ENCODE peak calls at places on chromosomes 12 and 14, in ten cellular contexts. T is stimulated activated CD8-positive, alpha-beta memory T cell treated with anti-CD3 and anti-CD28 coated beads, Interleukin-4, amount 100 ng/mL, for 24 hours; X is HEK293T; N is fibroblast of pulmonary artery; M is brain microvascular endothelial cell; L is AG09319; D is activated naive CD4-positive, alpha-beta T cell treated with anti-CD3 and anti-CD28 coated beads, Interleukin-2, amount 50 U/mL, for 16 hours; I is GDM1; B is T-helper 9 cell; S is GOT3. J is an unnamed sample.

GRCh38 chr12:105100207-105100985 is 7.1 kb upstream of the WASHC4 start:
- DNase-seq in T (no peak), M (peak; percentile 55), L (no peak), D (no peak), B (no peak), X (no peak), I (no peak), S (no peak), N (peak; percentile 75), J (no peak)

GRCh38 chr12:42129595-42130204 is 15.0 kb downstream of the GXYLT1 start:
- DNase-seq in D (no peak), T (no peak), S (peak; percentile 45), N (peak; percentile 83), M (peak; percentile 73), L (no peak), B (no peak), X (peak; percentile 45), I (no peak), J (peak; percentile 42)

GRCh38 chr12:10027311-10028099 is 3.0 kb upstream of the CLEC9A start:
- DNase-seq in I (no peak), B (no peak), D (no peak), X (no peak), M (peak; percentile 9), S (no peak), L (no peak), N (peak; percentile 32), T (no peak), J (no peak)

GRCh38 chr14:56666294-56666693 is 86.7 kb downstream of the TMEM260 start:
- DNase-seq in I (no peak), B (no peak), L (no peak), T (no peak), D (no peak), M (no peak), N (no peak), X (no peak), S (no peak), J (no peak)

GRCh38 chr14:22478670-22479069 is 110.4 kb downstream of the DAD1 start:
- DNase-seq in I (no peak), X (peak; percentile 38), B (no peak), T (no peak), M (no peak), S (no peak), D (no peak), N (peak; percentile 61), L (no peak), J (no peak)

GRCh38 chr14:105415481-105416428 is 3.9 kb upstream of the MTA1 start:
- DNase-seq in L (no peak), B (no peak), X (no peak), I (no peak), S (no peak), D (no peak), N (no peak), M (no peak), T (no peak), J (no peak)

GRCh38 chr14:24307575-24308341 is at the start of gene CIDEB:
- DNase-seq in T (peak; percentile 38), L (no peak), D (peak; percentile 57), X (peak; percentile 78), I (peak; percentile 48), N (peak; percentile 66), M (peak; percentile 55), S (no peak), B (peak; percentile 46), J (peak; percentile 83)

GRCh38 chr12:106234513-106234912 is 13.3 kb downstream of the CKAP4 start:
- DNase-seq in N (peak; percentile 13), I (no peak), T (no peak), X (no peak), D (no peak), M (peak; percentile 41), S (no peak), L (no peak), B (no peak), J (no peak)

GRCh38 chr14:75941030-75941429 is 40.8 kb downstream of the TGFB3 start:
- DNase-seq in S (no peak), M (no peak), X (no peak), N (peak; percentile 3), B (no peak), I (no peak), T (no peak), D (no peak), L (no peak), J (no peak)

GRCh38 chr14:53338192-53338591 is 185.1 kb upstream of the DDHD1 start:
- DNase-seq in I (no peak), L (no peak), M (peak; percentile 58), T (no peak), B (no peak), D (no peak), N (peak; percentile 42), S (no peak), X (no peak), J (no peak)

GRCh38 chr14:104335176-104335575 is 196.8 kb downstream of the KIF26A start:
- DNase-seq in X (no peak), T (no peak), L (no peak), N (no peak), D (no peak), I (no peak), M (no peak), S (no peak), B (no peak), J (no peak)

GRCh38 chr12:87642245-87642644 is 387.0 kb downstream of the C12orf50 start:
- DNase-seq in T (no peak), N (no peak), M (no peak), S (no peak), D (no peak), X (no peak), L (no peak), B (no peak), I (no peak), J (no peak)

GRCh38 chr12:96223411-96224218 is 29.4 kb downstream of the ELK3 start:
- DNase-seq in S (no peak), B (no peak), I (no peak), M (no peak), L (no peak), X (no peak), D (no peak), N (no peak), T (no peak), J (no peak)

GRCh38 chr12:116361404-116362223 is 84.1 kb upstream of the MED13L start:
- DNase-seq in L (no peak), I (no peak), M (no peak), T (no peak), N (no peak), S (no peak), B (no peak), X (no peak), D (no peak), J (no peak)

GRCh38 chr12:22046968-22047390 is 961 bp downstream of the CMAS start:
- DNase-seq in B (no peak), I (no peak), T (no peak), S (no peak), M (no peak), N (peak; percentile 25), X (no peak), D (no peak), L (no peak), J (no peak)

J was measured in iPS-NIHi11.